ENCODE peak calls at places on chromosomes 1 and 21, in four cellular contexts. One of them, this sample, is unnamed. For H3K4me1, the result is how much of the 10 kb centered on the place peaks cover.

GRCh38 chr1:202101182-202101581 is 21.5 kb upstream of the GPR37L1 start:
- DNase-seq in Panc1: no peak
- DNase-seq in endothelial cell of umbilical vein: no peak
- DNase-seq in heart right ventricle: no peak
- DNase-seq in this sample: no peak

GRCh38 chr1:56160916-56161315 is 418.4 kb downstream of the PLPP3 start:
- DNase-seq in Panc1: no peak
- DNase-seq in endothelial cell of umbilical vein: no peak
- DNase-seq in heart right ventricle: no peak
- DNase-seq in this sample: no peak

GRCh38 chr21:31554511-31555022 is 104.9 kb upstream of the SOD1 start:
- DNase-seq in Panc1: no peak
- DNase-seq in endothelial cell of umbilical vein: no peak
- DNase-seq in heart right ventricle: no peak
- DNase-seq in this sample: peak

GRCh38 chr1:205669341-205670142 is 10.8 kb downstream of the SLC45A3 start:
- DNase-seq in Panc1: no peak
- DNase-seq in endothelial cell of umbilical vein: peak
- DNase-seq in heart right ventricle: no peak
- DNase-seq in this sample: no peak

GRCh38 chr1:87940410-87940809 is 611.7 kb downstream of the LMO4 start:
- DNase-seq in Panc1: no peak
- DNase-seq in endothelial cell of umbilical vein: no peak
- DNase-seq in heart right ventricle: no peak
- DNase-seq in this sample: peak

GRCh38 chr1:208065862-208066261 is 154.9 kb upstream of the CD34 start:
- DNase-seq in Panc1: no peak
- DNase-seq in endothelial cell of umbilical vein: no peak
- DNase-seq in heart right ventricle: peak
- DNase-seq in this sample: no peak

GRCh38 chr1:83026745-83027144 is 972.2 kb downstream of the TTLL7 start:
- DNase-seq in Panc1: no peak
- DNase-seq in endothelial cell of umbilical vein: no peak
- DNase-seq in heart right ventricle: no peak
- DNase-seq in this sample: no peak

GRCh38 chr21:24941316-24942185 is 665.7 kb downstream of the MRPL39 start:
- DNase-seq in Panc1: no peak
- DNase-seq in endothelial cell of umbilical vein: no peak
- DNase-seq in heart right ventricle: no peak
- DNase-seq in this sample: no peak

GRCh38 chr1:97384294-97384952 is 536.4 kb downstream of the DPYD start:
- DNase-seq in Panc1: no peak
- DNase-seq in endothelial cell of umbilical vein: peak
- DNase-seq in heart right ventricle: no peak
- DNase-seq in this sample: peak

GRCh38 chr1:55694297-55694696 is 479.1 kb upstream of the USP24 start:
- DNase-seq in Panc1: no peak
- DNase-seq in endothelial cell of umbilical vein: peak
- DNase-seq in heart right ventricle: no peak
- DNase-seq in this sample: peak

GRCh38 chr1:97297611-97298010 is 576.0 kb downstream of the PTBP2 start:
- DNase-seq in Panc1: no peak
- DNase-seq in endothelial cell of umbilical vein: peak
- DNase-seq in heart right ventricle: no peak
- DNase-seq in this sample: no peak

GRCh38 chr1:20732588-20733360 is at the start of gene SH2D5:
- DNase-seq in Panc1: peak
- DNase-seq in endothelial cell of umbilical vein: peak
- DNase-seq in heart right ventricle: peak
- DNase-seq in this sample: peak

GRCh38 chr1:58465825-58466617 is 80.5 kb downstream of the OMA1 start:
- DNase-seq in Panc1: no peak
- DNase-seq in endothelial cell of umbilical vein: no peak
- DNase-seq in heart right ventricle: no peak
- DNase-seq in this sample: peak

GRCh38 chr1:244224487-244225430 is 173.7 kb downstream of the ZBTB18 start:
- DNase-seq in Panc1: no peak
- DNase-seq in endothelial cell of umbilical vein: no peak
- DNase-seq in heart right ventricle: peak
- DNase-seq in this sample: no peak

GRCh38 chr21:45580576-45581321 is 38.5 kb upstream of the SLC19A1 start:
- DNase-seq in Panc1: no peak
- DNase-seq in endothelial cell of umbilical vein: no peak
- DNase-seq in heart right ventricle: no peak
- DNase-seq in this sample: no peak

GRCh38 chr1:9689971-9690381 is 38.4 kb downstream of the PIK3CD start:
- DNase-seq in Panc1: no peak
- DNase-seq in endothelial cell of umbilical vein: peak
- DNase-seq in heart right ventricle: peak
- DNase-seq in this sample: no peak

GRCh38 chr1:223337174-223337869 is 26.7 kb downstream of the SUSD4 start:
- DNase-seq in Panc1: no peak
- DNase-seq in endothelial cell of umbilical vein: no peak
- DNase-seq in heart right ventricle: no peak
- DNase-seq in this sample: no peak

GRCh38 chr1:3912809-3913685 is 13.0 kb upstream of the C1orf174 start:
- DNase-seq in Panc1: no peak
- DNase-seq in endothelial cell of umbilical vein: no peak
- DNase-seq in heart right ventricle: no peak
- DNase-seq in this sample: no peak

GRCh38 chr21:44494956-44495355 is 39.6 kb downstream of the LRRC3 start:
- DNase-seq in Panc1: no peak
- DNase-seq in endothelial cell of umbilical vein: no peak
- DNase-seq in heart right ventricle: no peak
- DNase-seq in this sample: no peak

GRCh38 chr1:170445096-170445495 is 86.9 kb upstream of the GORAB start:
- DNase-seq in Panc1: no peak
- DNase-seq in endothelial cell of umbilical vein: no peak
- DNase-seq in heart right ventricle: no peak
- DNase-seq in this sample: peak

GRCh38 chr1:202197670-202198359 is 4.2 kb downstream of the LGR6 start:
- DNase-seq in Panc1: no peak
- DNase-seq in endothelial cell of umbilical vein: no peak
- DNase-seq in heart right ventricle: no peak
- DNase-seq in this sample: no peak

GRCh38 chr1:39109653-39110052 is 83.5 kb downstream of the NDUFS5 start:
- DNase-seq in Panc1: no peak
- DNase-seq in endothelial cell of umbilical vein: no peak
- DNase-seq in heart right ventricle: no peak
- DNase-seq in this sample: no peak

GRCh38 chr1:210633636-210634035 is 304.9 kb downstream of the HHAT start:
- DNase-seq in Panc1: no peak
- DNase-seq in endothelial cell of umbilical vein: no peak
- DNase-seq in heart right ventricle: peak
- DNase-seq in this sample: no peak

GRCh38 chr1:98981917-98982513 is 22.6 kb downstream of the PLPPR5 start:
- DNase-seq in Panc1: no peak
- DNase-seq in endothelial cell of umbilical vein: peak
- DNase-seq in heart right ventricle: no peak
- DNase-seq in this sample: peak

GRCh38 chr1:184513966-184514365 is 127.1 kb downstream of the C1orf21 start:
- DNase-seq in Panc1: no peak
- DNase-seq in endothelial cell of umbilical vein: no peak
- DNase-seq in heart right ventricle: no peak
- DNase-seq in this sample: peak

DNA sequence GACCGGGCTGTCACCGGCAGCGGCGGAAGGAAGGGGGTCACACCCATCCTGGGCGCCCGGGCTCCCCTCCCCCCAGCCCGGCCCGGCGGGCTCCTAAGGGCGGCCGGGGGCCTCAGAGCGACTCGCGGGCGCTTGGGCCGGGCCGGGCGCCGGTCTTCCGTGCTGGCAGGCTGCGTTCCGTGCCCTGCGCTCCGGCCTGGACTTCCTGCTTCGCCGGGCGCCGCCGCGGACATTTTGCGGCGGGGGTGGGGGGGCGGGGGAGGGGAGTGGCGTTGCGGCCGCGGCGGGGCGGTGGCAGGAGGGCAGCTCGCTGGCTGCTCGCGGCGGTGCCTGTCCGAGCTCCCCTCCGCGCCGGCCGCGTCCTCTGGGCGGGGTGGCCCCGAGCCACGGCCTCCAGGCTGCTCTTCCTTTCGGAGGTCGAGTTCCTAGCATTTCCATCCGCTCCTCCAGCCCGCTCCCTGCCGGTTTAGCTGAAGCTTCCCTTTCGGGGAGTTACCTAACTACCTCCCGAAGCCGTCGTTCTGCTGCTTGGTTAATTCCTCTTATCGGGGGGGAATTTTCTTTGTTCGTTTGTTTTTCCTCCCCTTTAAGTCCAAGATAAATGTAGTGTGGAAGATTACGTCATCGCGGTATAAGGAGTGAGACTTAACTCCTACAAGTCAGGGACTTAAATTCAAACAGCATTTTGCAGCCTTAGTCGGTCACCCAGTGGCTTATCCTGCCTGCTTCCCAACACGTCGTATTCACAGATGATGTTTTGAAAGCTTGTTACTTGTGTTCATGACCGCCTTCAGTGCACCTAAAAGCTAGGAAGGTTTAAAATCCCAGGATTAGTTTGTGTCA is 730 bp downstream of the CDC42 start:
- DNase-seq in Panc1: peak
- DNase-seq in endothelial cell of umbilical vein: peak
- DNase-seq in heart right ventricle: peak
- DNase-seq in this sample: peak
- H3K4me1 ChIP-seq in Panc1: under half
- H3K4me1 ChIP-seq in endothelial cell of umbilical vein: under half
- H3K4me1 ChIP-seq in heart right ventricle: under half
- H3K4me1 ChIP-seq in this sample: under half

DNA sequence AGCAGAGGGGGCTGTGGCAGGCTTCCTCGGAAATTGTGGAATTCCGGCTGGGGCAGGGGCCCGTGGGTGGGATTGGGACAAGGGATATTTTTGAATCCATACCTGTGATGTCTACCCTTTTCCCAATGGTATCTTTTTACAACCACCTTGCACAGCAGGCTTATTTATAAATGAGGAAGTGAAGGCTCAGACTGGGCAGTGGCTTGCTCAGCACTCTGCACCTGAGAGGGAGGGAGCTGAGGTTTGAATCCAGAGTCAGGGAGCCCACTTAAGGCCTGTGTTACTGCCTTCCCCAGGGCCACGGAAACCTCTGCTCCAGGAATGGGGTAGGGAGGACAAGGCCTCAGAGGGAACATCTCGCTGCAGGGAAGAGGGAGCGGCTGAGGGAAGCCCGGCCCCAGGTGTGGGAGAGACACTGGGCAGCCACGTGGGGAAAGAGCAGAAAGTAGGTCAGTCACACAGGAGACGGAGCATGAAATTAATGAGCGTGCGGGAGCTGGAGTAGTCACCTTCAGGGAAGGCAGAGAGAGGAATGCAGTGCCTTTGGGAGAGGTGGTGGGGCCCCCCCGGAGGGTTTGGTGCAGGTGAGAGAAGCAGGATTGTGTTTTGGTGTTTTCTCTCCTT is 35.4 kb upstream of the SCMH1 start:
- DNase-seq in Panc1: no peak
- DNase-seq in endothelial cell of umbilical vein: no peak
- DNase-seq in heart right ventricle: no peak
- DNase-seq in this sample: no peak
- H3K27ac ChIP-seq in Panc1: no peak
- H3K27ac ChIP-seq in endothelial cell of umbilical vein: no peak
- H3K27ac ChIP-seq in heart right ventricle: no peak
- H3K27ac ChIP-seq in this sample: no peak

GRCh38 chr1:22861764-22862440 is 110.8 kb downstream of the LACTBL1 start:
- DNase-seq in Panc1: no peak
- DNase-seq in endothelial cell of umbilical vein: peak
- DNase-seq in heart right ventricle: no peak
- DNase-seq in this sample: peak
- TF ChIP-seq CTCF in Panc1: peak
- TF ChIP-seq CTCF in endothelial cell of umbilical vein: peak
- TF ChIP-seq CTCF in heart right ventricle: peak
- TF ChIP-seq CTCF in this sample: peak

DNA sequence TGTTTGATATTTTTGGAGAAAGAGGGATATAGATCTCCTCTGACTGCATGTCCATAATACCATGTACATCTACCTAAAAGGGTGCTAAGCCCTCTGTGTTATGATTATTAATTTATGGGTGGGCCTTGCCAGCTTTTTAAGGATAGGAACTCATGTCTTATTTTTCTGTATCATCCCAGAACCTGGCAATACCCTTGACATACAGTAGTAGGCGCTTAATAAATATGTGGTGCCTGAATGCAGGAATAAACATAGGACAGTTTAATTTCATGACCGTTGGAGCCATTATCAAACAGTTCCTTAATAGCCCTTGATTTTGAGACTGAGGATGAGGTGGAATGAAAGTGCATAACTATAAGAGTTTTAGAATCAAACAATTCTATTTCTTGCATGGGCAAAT is 12.5 kb upstream of the ATP6V1G3 start:
- DNase-seq in Panc1: no peak
- DNase-seq in endothelial cell of umbilical vein: no peak
- DNase-seq in heart right ventricle: no peak
- DNase-seq in this sample: no peak
- H3K4me1 ChIP-seq in Panc1: under half
- H3K4me1 ChIP-seq in endothelial cell of umbilical vein: under half
- H3K4me1 ChIP-seq in heart right ventricle: under half
- H3K4me1 ChIP-seq in this sample: under half

This sample was measured in mammary epithelial cell.